ENCODE peak calls at places on chromosome 17, in four cellular contexts. R is pancreas, U is AG10803, L is neuronal stem cell. A is an unnamed sample.

GRCh38 chr17:28282596-28282995 is 36.4 kb upstream of the TMEM97 start:
- DNase-seq in R (no peak), U (peak; percentile 93), L (no peak), A (peak; percentile 88)

GRCh38 chr17:69466905-69467630 is 52.6 kb downstream of the MAP2K6 start:
- DNase-seq in R (no peak), U (peak; percentile 68), L (peak; percentile 56), A (no peak)

GRCh38 chr17:19374136-19374535 is 4.2 kb upstream of the MAPK7 start:
- DNase-seq in R (no peak), U (no peak), L (no peak), A (peak; percentile 66)

GRCh38 chr17:29603109-29603674 is 10.3 kb downstream of the ANKRD13B start:
- DNase-seq in R (no peak), U (no peak), L (no peak), A (no peak)

GRCh38 chr17:64234961-64235360 is 28.1 kb downstream of the TEX2 start:
- DNase-seq in R (no peak), U (no peak), L (no peak), A (no peak)

GRCh38 chr17:61635913-61636432 is 45.0 kb upstream of the NACA2 start:
- DNase-seq in R (peak; percentile 33), U (peak; percentile 55), L (peak; percentile 21), A (peak; percentile 77)

GRCh38 chr17:35002876-35003551 is 22.7 kb downstream of the LIG3 start:
- DNase-seq in R (no peak), U (no peak), L (no peak), A (peak; percentile 84)

GRCh38 chr17:30346211-30346831 is 12.5 kb upstream of the TMIGD1 start:
- DNase-seq in R (no peak), U (peak; percentile 23), L (no peak), A (no peak)

GRCh38 chr17:72506773-72507172 is 386.0 kb downstream of the SOX9 start:
- DNase-seq in R (no peak), U (no peak), L (no peak), A (no peak)

GRCh38 chr17:35843698-35844097 is 25.0 kb downstream of the HEATR9 start:
- DNase-seq in R (no peak), U (no peak), L (no peak), A (no peak)

GRCh38 chr17:67999291-67999911 is 3.1 kb upstream of the C17orf58 start:
- DNase-seq in R (no peak), U (peak; percentile 22), L (no peak), A (no peak)

GRCh38 chr17:5592382-5592781 is 8.1 kb upstream of the NLRP1 start:
- DNase-seq in R (no peak), U (peak; percentile 52), L (peak; percentile 50), A (peak; percentile 60)

GRCh38 chr17:34798581-34798980 is 162.7 kb downstream of the CCT6B start:
- DNase-seq in R (no peak), U (no peak), L (no peak), A (no peak)

GRCh38 chr17:38579934-38580333 is 25.8 kb downstream of the SRCIN1 start:
- DNase-seq in R (peak; percentile 28), U (no peak), L (no peak), A (peak; percentile 9)

GRCh38 chr17:44559288-44560249 is 2.3 kb downstream of the FZD2 start:
- DNase-seq in R (no peak), U (no peak), L (no peak), A (peak; percentile 61)

GRCh38 chr17:45073414-45074070 is 12.4 kb downstream of the NMT1 start:
- DNase-seq in R (no peak), U (peak; percentile 98), L (no peak), A (peak; percentile 99)

GRCh38 chr17:52025231-52025630 is 133.3 kb downstream of the CA10 start:
- DNase-seq in R (no peak), U (peak; percentile 43), L (no peak), A (no peak)

GRCh38 chr17:48497103-48497502 is 33.7 kb downstream of the HOXB1 start:
- DNase-seq in R (no peak), U (peak; percentile 68), L (no peak), A (peak; percentile 38)

GRCh38 chr17:29585080-29585751 is 4.2 kb downstream of the GIT1 start:
- DNase-seq in R (no peak), U (no peak), L (no peak), A (no peak)

GRCh38 chr17:5241861-5242671 is 7.4 kb upstream of the SCIMP start:
- DNase-seq in R (no peak), U (no peak), L (no peak), A (no peak)

GRCh38 chr17:80006339-80006720 is 29.3 kb downstream of the TBC1D16 start:
- DNase-seq in R (no peak), U (no peak), L (no peak), A (no peak)

GRCh38 chr17:36546418-36547093 is 1.8 kb downstream of the GGNBP2 start:
- DNase-seq in R (no peak), U (no peak), L (no peak), A (peak; percentile 8)

GRCh38 chr17:58763263-58763662 is 7.6 kb downstream of the PPM1E start:
- DNase-seq in R (no peak), U (no peak), L (no peak), A (no peak)

GRCh38 chr17:17320188-17320910 is 17.2 kb downstream of the NT5M start:
- DNase-seq in R (no peak), U (no peak), L (no peak), A (no peak)

GRCh38 chr17:35536664-35537160 is 766 bp downstream of the SLFN12L start:
- DNase-seq in R (no peak), U (no peak), L (no peak), A (no peak)

GRCh38 chr17:2289878-2290478 is 13.6 kb downstream of the SMG6 start:
- DNase-seq in R (no peak), U (no peak), L (no peak), A (no peak)

GRCh38 chr17:2503627-2504026 is 8.1 kb downstream of the METTL16 start:
- DNase-seq in R (no peak), U (no peak), L (no peak), A (no peak)

GRCh38 chr17:55577687-55578086 is 66.4 kb upstream of the SMIM36 start:
- DNase-seq in R (no peak), U (no peak), L (no peak), A (no peak)

GRCh38 chr17:75126954-75127353 is 4.6 kb downstream of the NT5C start:
- DNase-seq in R (no peak), U (no peak), L (no peak), A (no peak)

GRCh38 chr17:72387487-72387886 is 266.7 kb downstream of the SOX9 start:
- DNase-seq in R (no peak), U (peak; percentile 93), L (no peak), A (peak; percentile 74)

GRCh38 chr17:1255041-1255440 is 15.2 kb upstream of the BHLHA9 start:
- DNase-seq in R (no peak), U (no peak), L (no peak), A (no peak)

GRCh38 chr17:1256699-1257098 is 13.5 kb upstream of the BHLHA9 start:
- DNase-seq in R (no peak), U (no peak), L (no peak), A (no peak)

DNA sequence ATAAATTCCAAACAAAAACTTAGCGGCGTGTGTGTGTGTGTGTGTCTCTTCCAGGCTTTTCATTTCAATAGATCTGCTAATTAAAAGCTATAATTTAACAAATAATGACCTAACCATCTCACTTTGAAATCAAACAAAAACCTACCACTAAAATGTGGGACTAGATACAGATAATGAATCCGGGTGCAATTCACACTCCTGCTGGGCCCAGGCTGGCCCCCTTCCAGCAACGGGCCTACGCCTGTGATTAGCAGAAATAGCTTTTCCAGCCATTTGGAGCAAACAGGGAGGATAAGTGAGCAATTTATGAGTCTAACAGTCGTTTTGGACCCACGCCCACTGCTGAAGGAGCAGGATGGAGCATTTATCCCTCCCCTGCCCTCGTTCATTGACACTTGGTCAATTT is 18.0 kb upstream of the BHLHA9 start:
- DNase-seq in R (no peak), U (peak; percentile 12), L (no peak), A (peak; percentile 55)
- H3K4me3 ChIP-seq in R (no peak overlapping the region), U (no peak overlapping the region), L (no peak overlapping the region), A (no peak overlapping the region)

GRCh38 chr17:918102-918740 is 61.4 kb downstream of the NXN start:
- DNase-seq in R (no peak), U (peak; percentile 47), L (no peak), A (no peak)
- H3K4me3 ChIP-seq in R (no peak overlapping the region), U (peak overlapping the region; percentile 47), L (no peak overlapping the region), A (no peak overlapping the region)

GRCh38 chr17:41836550-41837196 is 641 bp upstream of the NT5C3B start:
- DNase-seq in R (no peak), U (no peak), L (no peak), A (no peak)

GRCh38 chr17:41835214-41835799 is 725 bp downstream of the NT5C3B start:
- DNase-seq in R (no peak), U (no peak), L (no peak), A (no peak)

GRCh38 chr17:41835800-41836549 is at the start of gene NT5C3B:
- DNase-seq in R (peak; percentile 66), U (peak; percentile 46), L (peak; percentile 41), A (no peak)

DNA sequence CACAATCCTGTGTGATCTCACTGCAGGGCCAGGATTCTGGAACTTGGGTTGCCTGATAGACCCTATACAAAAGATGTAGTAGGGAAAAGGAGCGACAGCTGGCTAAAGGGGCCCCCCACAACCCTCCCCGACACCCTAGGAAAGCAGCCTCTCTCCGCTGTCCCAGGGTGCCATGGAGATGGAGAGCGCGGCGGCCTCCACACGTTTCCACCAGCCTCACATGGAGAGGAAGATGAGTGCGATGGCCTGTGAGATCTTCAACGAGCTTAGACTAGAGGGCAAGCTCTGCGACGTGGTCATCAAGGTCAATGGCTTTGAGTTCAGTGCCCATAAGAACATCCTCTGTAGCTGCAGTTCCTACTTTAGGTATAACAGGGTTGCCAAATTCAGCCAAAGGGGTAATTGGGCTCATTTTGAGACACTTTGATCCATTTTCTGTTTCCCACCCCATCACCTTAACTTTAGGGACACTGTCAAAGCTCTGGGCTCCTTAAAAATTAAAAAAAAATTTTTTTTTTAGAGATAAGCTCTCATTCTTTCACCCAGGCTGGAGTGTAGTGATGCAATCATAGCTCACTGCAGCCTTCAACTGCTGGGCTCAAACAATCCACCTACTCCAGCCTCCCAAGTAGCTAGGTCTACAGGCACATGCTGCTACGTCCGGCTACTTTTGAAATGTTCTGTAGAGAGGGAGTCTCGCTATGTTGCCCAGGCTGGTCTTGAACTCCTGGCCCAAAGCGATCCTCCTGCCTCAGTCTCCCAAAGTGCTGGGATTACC is at the start of gene KLHL10:
- DNase-seq in R (no peak), U (no peak), L (no peak), A (peak; percentile 17)
- H3K4me3 ChIP-seq in R (peak within 1 kb of the TSS; percentile 56), U (peak within 1 kb of the TSS; percentile 78), L (peak within 1 kb of the TSS; percentile 92), A (no peak within 1 kb of the TSS)

DNA sequence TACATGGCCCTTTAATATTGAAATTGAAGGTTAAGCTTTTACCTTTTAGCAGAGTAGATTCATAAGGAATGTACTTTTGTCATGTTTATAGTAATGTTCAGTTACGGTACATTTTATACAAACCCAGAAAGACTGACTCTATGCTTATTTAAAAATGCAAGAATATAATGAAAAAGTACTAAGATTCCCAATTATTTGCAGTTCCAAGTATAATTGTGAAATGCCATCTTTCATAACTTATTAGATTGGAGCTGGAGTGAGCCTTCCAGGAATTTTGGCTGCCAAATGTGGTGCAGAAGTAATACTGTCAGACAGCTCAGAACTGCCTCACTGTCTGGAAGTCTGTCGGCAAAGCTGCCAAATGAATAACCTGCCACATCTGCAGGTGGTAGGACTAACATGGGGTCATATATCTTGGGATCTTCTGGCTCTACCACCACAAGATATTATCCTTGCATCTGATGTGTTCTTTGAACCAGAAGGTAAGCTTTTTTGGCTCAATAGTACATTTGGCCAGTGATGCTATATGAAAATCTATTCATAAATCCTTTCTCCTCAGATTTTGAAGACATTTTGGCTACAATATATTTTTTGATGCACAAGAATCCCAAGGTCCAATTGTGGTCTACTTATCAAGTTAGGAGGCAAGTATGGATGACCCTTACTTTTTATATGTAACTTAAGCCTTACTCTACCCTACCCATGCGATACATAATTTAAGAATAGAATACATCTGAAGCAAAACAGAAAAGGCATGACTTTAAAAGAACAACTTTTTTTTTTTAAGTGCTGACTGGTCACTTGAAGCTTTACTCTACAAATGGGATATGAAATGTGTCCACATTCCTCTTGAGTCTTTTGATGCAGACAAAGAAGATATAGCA is 4.2 kb downstream of the SRSF2 start:
- DNase-seq in R (no peak), U (peak; percentile 60), L (no peak), A (peak; percentile 63)
- H3K4me3 ChIP-seq in R (peak overlapping the region; percentile 93), U (no peak overlapping the region), L (peak overlapping the region; percentile 89), A (no peak overlapping the region)